ENCODE peak calls at places on chromosomes 13 and 19, in nine cellular contexts. D is AG04450, C is brain microvascular endothelial cell, N is thoracic aorta, K is lung, P is tibial nerve, Z is PC-3, V is SK-N-SH, W is Peyer's patch. I is an unnamed sample.

GRCh38 chr13:104085611-104086010 is 1019.4 kb upstream of the SLC10A2 start:
- DNase-seq in D (no peak), C (no peak), N (no peak), K (no peak), P (no peak), Z (no peak), V (no peak), W (no peak), I (no peak)

GRCh38 chr13:20658451-20658850 is 45.0 kb upstream of the IL17D start:
- DNase-seq in D (no peak), C (no peak), N (no peak), K (no peak), P (no peak), Z (no peak), V (no peak), W (no peak), I (no peak)

GRCh38 chr19:34317311-34317927 is 47.6 kb upstream of the GPI start:
- DNase-seq in D (no peak), C (no peak), N (no peak), K (no peak), P (no peak), Z (no peak), V (no peak), W (peak), I (no peak)

GRCh38 chr19:44785271-44785670 is 7.6 kb downstream of the CBLC start:
- DNase-seq in D (no peak), C (no peak), N (no peak), K (no peak), P (no peak), Z (no peak), V (no peak), W (no peak), I (no peak)

GRCh38 chr19:28494466-28494865 is 718.5 kb downstream of the UQCRFS1 start:
- DNase-seq in D (no peak), C (no peak), N (no peak), K (no peak), P (no peak), Z (no peak), V (no peak), W (no peak), I (no peak)

GRCh38 chr13:111429064-111429558 is 108.7 kb downstream of the TEX29 start:
- DNase-seq in D (no peak), C (peak), N (no peak), K (peak), P (no peak), Z (peak), V (peak), W (peak), I (peak)

GRCh38 chr13:110017379-110017778 is 231.0 kb upstream of the IRS2 start:
- DNase-seq in D (peak), C (peak), N (no peak), K (no peak), P (no peak), Z (peak), V (no peak), W (no peak), I (peak)

GRCh38 chr13:42083138-42083770 is 34.8 kb downstream of the DGKH start:
- DNase-seq in D (no peak), C (no peak), N (no peak), K (no peak), P (no peak), Z (no peak), V (no peak), W (no peak), I (no peak)

GRCh38 chr19:18220632-18221275 is 5.5 kb downstream of the PDE4C start:
- DNase-seq in D (no peak), C (no peak), N (no peak), K (no peak), P (no peak), Z (no peak), V (no peak), W (no peak), I (peak)

GRCh38 chr13:99686944-99687382 is 185.7 kb downstream of the TM9SF2 start:
- DNase-seq in D (no peak), C (peak), N (no peak), K (no peak), P (no peak), Z (no peak), V (no peak), W (peak), I (no peak)

GRCh38 chr19:31264379-31264778 is 84.9 kb downstream of the TSHZ3 start:
- DNase-seq in D (no peak), C (no peak), N (no peak), K (no peak), P (no peak), Z (no peak), V (no peak), W (no peak), I (no peak)

GRCh38 chr13:79995334-79995733 is 345.6 kb downstream of the SPRY2 start:
- DNase-seq in D (no peak), C (peak), N (no peak), K (no peak), P (no peak), Z (peak), V (no peak), W (no peak), I (peak)

GRCh38 chr19:16044746-16045145 is 31.5 kb upstream of the TPM4 start:
- DNase-seq in D (no peak), C (peak), N (no peak), K (no peak), P (no peak), Z (no peak), V (no peak), W (no peak), I (no peak)

GRCh38 chr13:109476001-109476400 is 310.4 kb downstream of the IRS2 start:
- DNase-seq in D (no peak), C (no peak), N (no peak), K (no peak), P (no peak), Z (no peak), V (no peak), W (no peak), I (no peak)

GRCh38 chr13:97301382-97302095 is 79.4 kb downstream of the MBNL2 start:
- DNase-seq in D (no peak), C (no peak), N (no peak), K (no peak), P (no peak), Z (no peak), V (no peak), W (no peak), I (no peak)

GRCh38 chr19:8332976-8333770 is 9.9 kb downstream of the KANK3 start:
- DNase-seq in D (no peak), C (no peak), N (no peak), K (no peak), P (no peak), Z (no peak), V (peak), W (no peak), I (no peak)

GRCh38 chr19:14300281-14300680 is 81.0 kb upstream of the ADGRE5 start:
- DNase-seq in D (no peak), C (no peak), N (no peak), K (no peak), P (no peak), Z (no peak), V (no peak), W (no peak), I (no peak)

GRCh38 chr13:60094385-60095088 is 69.2 kb downstream of the DIAPH3 start:
- DNase-seq in D (no peak), C (no peak), N (no peak), K (no peak), P (no peak), Z (no peak), V (no peak), W (no peak), I (no peak)

GRCh38 chr19:43700368-43701015 is 15.4 kb upstream of the IRGC start:
- DNase-seq in D (peak), C (peak), N (no peak), K (peak), P (peak), Z (peak), V (no peak), W (peak), I (no peak)

GRCh38 chr19:52941941-52942370 is 18.7 kb upstream of the ZNF888 start:
- DNase-seq in D (no peak), C (peak), N (no peak), K (no peak), P (no peak), Z (peak), V (peak), W (peak), I (peak)

GRCh38 chr19:16091546-16092475 is 15.5 kb downstream of the TPM4 start:
- DNase-seq in D (no peak), C (no peak), N (no peak), K (no peak), P (no peak), Z (no peak), V (no peak), W (no peak), I (no peak)

GRCh38 chr13:33494596-33495214 is 209.2 kb upstream of the STARD13 start:
- DNase-seq in D (peak), C (peak), N (no peak), K (no peak), P (no peak), Z (peak), V (no peak), W (no peak), I (peak)

GRCh38 chr19:13974073-13974472 is 21.8 kb downstream of the DCAF15 start:
- DNase-seq in D (no peak), C (no peak), N (no peak), K (no peak), P (no peak), Z (peak), V (peak), W (peak), I (peak)

GRCh38 chr19:51375504-51376221 is 3.2 kb upstream of the NKG7 start:
- DNase-seq in D (no peak), C (no peak), N (no peak), K (no peak), P (no peak), Z (no peak), V (no peak), W (no peak), I (no peak)

GRCh38 chr13:110944121-110944967 is 29.5 kb upstream of the ANKRD10 start:
- DNase-seq in D (peak), C (peak), N (no peak), K (no peak), P (no peak), Z (peak), V (peak), W (peak), I (peak)

GRCh38 chr13:77952737-77953136 is 34.1 kb upstream of the EDNRB start:
- DNase-seq in D (no peak), C (no peak), N (no peak), K (no peak), P (no peak), Z (no peak), V (no peak), W (no peak), I (no peak)

GRCh38 chr19:15149704-15150103 is 42.5 kb downstream of the SYDE1 start:
- DNase-seq in D (no peak), C (no peak), N (no peak), K (no peak), P (no peak), Z (no peak), V (no peak), W (no peak), I (no peak)

GRCh38 chr13:106619688-106620555 is 52.0 kb upstream of the ARGLU1 start:
- DNase-seq in D (peak), C (peak), N (no peak), K (no peak), P (no peak), Z (peak), V (peak), W (peak), I (peak)

GRCh38 chr13:34941436-34941834 is 635 bp upstream of the NBEA start:
- DNase-seq in D (no peak), C (no peak), N (no peak), K (no peak), P (no peak), Z (no peak), V (no peak), W (no peak), I (no peak)

GRCh38 chr19:49579947-49580263 is 451 bp downstream of the NOSIP start:
- DNase-seq in D (no peak), C (no peak), N (no peak), K (no peak), P (no peak), Z (no peak), V (peak), W (no peak), I (peak)

GRCh38 chr19:31408460-31409124 is 59.4 kb upstream of the TSHZ3 start:
- DNase-seq in D (peak), C (peak), N (no peak), K (no peak), P (no peak), Z (peak), V (no peak), W (no peak), I (peak)

GRCh38 chr19:7238091-7238490 is 56.1 kb downstream of the INSR start:
- DNase-seq in D (no peak), C (no peak), N (no peak), K (no peak), P (no peak), Z (no peak), V (no peak), W (no peak), I (no peak)

GRCh38 chr19:36160821-36161596 is 8.8 kb upstream of the COX7A1 start:
- DNase-seq in D (no peak), C (no peak), N (no peak), K (no peak), P (no peak), Z (no peak), V (no peak), W (no peak), I (no peak)

GRCh38 chr19:31274964-31275319 is 74.3 kb downstream of the TSHZ3 start:
- DNase-seq in D (no peak), C (no peak), N (no peak), K (no peak), P (no peak), Z (no peak), V (no peak), W (no peak), I (no peak)

GRCh38 chr13:34462843-34463242 is 479.2 kb upstream of the NBEA start:
- DNase-seq in D (no peak), C (peak), N (no peak), K (no peak), P (no peak), Z (peak), V (no peak), W (no peak), I (peak)

GRCh38 chr19:1747285-1748114 is 5.8 kb upstream of the ONECUT3 start:
- DNase-seq in D (no peak), C (peak), N (no peak), K (no peak), P (no peak), Z (peak), V (no peak), W (no peak), I (peak)

GRCh38 chr19:41887711-41888382 is 4.9 kb downstream of the ARHGEF1 start:
- DNase-seq in D (no peak), C (no peak), N (no peak), K (peak), P (no peak), Z (peak), V (no peak), W (peak), I (peak)

GRCh38 chr13:112509190-112509589 is 78.8 kb downstream of the TUBGCP3 start:
- DNase-seq in D (no peak), C (no peak), N (no peak), K (peak), P (no peak), Z (no peak), V (no peak), W (no peak), I (no peak)

GRCh38 chr13:41025518-41025917 is 6.4 kb upstream of the ELF1 start:
- DNase-seq in D (no peak), C (no peak), N (no peak), K (no peak), P (no peak), Z (no peak), V (no peak), W (no peak), I (no peak)

GRCh38 chr13:28002886-28003698 is 14.6 kb upstream of the URAD start:
- DNase-seq in D (no peak), C (no peak), N (no peak), K (no peak), P (no peak), Z (no peak), V (no peak), W (no peak), I (no peak)

GRCh38 chr13:28001837-28002473 is 13.5 kb upstream of the URAD start:
- DNase-seq in D (no peak), C (no peak), N (no peak), K (no peak), P (no peak), Z (no peak), V (no peak), W (no peak), I (no peak)

GRCh38 chr13:28000567-28000966 is 12.1 kb upstream of the URAD start:
- DNase-seq in D (no peak), C (no peak), N (no peak), K (no peak), P (no peak), Z (no peak), V (no peak), W (no peak), I (no peak)

GRCh38 chr13:28001049-28001448 is 12.6 kb upstream of the URAD start:
- DNase-seq in D (no peak), C (no peak), N (no peak), K (no peak), P (no peak), Z (no peak), V (no peak), W (no peak), I (no peak)

DNA sequence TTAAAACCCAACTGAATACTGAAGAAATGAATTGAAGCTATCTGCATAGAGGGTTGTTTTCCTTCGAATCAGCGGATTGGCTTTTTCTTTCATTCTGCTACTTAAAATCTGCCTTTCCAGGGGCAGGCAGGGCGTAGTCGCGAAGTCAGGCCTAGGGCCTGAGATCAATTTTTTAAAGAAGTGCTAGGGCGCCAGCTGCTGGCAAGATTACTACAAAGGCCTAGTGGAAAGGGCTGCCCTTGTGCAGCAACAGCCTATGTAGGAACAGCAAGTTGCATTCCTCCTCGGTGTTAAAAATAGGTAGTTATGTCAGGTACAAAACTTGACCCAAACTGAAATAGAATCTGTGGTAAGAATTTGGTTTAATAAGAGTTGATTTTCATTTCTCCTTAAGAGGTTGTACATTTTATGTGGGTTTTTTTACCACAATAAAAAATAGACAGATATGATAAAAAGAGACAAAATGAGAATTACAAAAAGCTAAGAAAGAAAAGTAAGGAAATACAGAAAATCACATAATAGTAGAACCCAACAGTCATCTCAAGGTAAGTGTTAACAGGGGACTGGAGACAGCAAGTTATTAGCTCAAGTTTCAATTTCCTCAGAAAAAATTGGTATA is 9.5 kb upstream of the URAD start:
- DNase-seq in D (no peak), C (peak), N (no peak), K (no peak), P (no peak), Z (peak), V (no peak), W (peak), I (no peak)
- TF ChIP-seq CTCF in D (peak), C (peak), N (peak), K (no peak), P (peak), Z (peak), V (peak), W (peak), I (peak)

DNA sequence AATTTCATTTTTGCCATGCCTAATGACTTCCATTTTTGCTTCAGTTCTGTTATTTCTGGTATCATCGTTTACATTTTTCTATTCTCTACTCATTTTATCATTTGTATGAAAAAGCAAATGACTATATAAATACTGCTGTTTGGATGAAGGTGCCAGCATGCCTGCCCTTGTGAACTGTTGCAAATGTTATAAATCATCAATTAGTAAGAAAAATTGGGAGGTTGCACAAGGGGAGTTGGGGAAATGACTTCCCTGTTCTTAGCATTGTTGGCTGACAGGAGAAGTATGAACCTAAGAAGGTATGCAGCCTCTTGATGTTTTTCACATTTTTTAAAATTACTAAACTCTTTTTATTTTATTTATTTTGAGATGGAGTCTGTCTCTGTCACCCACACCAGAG is 15.1 kb downstream of the SAFB start:
- DNase-seq in D (no peak), C (no peak), N (no peak), K (no peak), P (no peak), Z (no peak), V (no peak), W (peak), I (no peak)
- H3K27ac ChIP-seq in D (no peak), C (no peak), N (no peak), K (no peak), P (no peak), Z (no peak), V (no peak), W (no peak), I (no peak)

DNA sequence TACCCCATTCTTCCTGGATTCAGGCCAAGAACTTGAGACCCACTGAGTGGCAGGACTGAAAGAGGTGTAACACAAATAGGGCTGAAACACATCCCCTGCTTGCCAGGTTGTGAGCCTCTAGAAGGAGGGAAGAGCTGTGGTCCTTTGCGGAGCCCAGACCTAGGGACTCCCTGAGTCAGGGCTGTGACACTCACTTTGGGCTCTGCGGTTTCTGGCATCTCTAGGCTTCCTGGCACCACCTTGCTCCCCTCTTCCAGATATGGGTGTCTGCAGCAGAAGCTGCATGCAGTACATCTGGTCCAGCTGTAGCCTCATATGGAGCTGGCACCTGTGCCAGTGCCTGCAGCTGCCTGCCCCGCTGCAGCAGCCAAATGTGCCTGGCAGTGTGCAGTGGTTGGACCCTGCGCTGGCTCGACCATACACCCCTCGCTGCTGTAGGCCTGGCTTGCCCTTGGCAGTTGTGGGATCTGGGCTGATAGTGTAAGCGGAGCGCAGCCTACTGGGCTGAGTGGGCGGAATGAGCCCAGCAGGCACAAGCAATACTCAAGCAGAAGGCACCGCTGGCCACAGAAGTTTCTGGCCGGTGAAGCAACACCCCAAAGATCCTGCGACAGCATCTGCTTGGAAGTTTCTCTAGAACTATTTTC is 290.4 kb downstream of the SLITRK6 start:
- DNase-seq in D (no peak), C (peak), N (no peak), K (no peak), P (no peak), Z (no peak), V (no peak), W (no peak), I (no peak)
- TF ChIP-seq CTCF in D (no peak), C (no peak), N (no peak), K (no peak), P (no peak), Z (no peak), V (no peak), W (no peak), I (no peak)

GRCh38 chr19:5080809-5081208 is 111.9 kb downstream of the KDM4B start:
- DNase-seq in D (no peak), C (no peak), N (no peak), K (no peak), P (no peak), Z (no peak), V (no peak), W (no peak), I (no peak)

GRCh38 chr19:5086232-5086631 is 117.3 kb downstream of the KDM4B start:
- DNase-seq in D (no peak), C (no peak), N (no peak), K (no peak), P (no peak), Z (no peak), V (no peak), W (no peak), I (no peak)

GRCh38 chr19:5081441-5082161 is 112.7 kb downstream of the KDM4B start:
- DNase-seq in D (no peak), C (no peak), N (no peak), K (no peak), P (no peak), Z (no peak), V (no peak), W (no peak), I (no peak)

GRCh38 chr19:5085566-5085965 is 116.7 kb downstream of the KDM4B start:
- DNase-seq in D (no peak), C (no peak), N (no peak), K (no peak), P (no peak), Z (no peak), V (no peak), W (no peak), I (no peak)

GRCh38 chr19:5083547-5083965 is 114.6 kb downstream of the KDM4B start:
- DNase-seq in D (no peak), C (peak), N (no peak), K (no peak), P (no peak), Z (no peak), V (no peak), W (no peak), I (no peak)
- H3K27ac ChIP-seq in D (no peak), C (no peak), N (no peak), K (no peak), P (peak), Z (no peak), V (no peak), W (no peak), I (no peak)